ENCODE peak calls at places on chromosomes 1 and 21, in five cellular contexts. D, F, Q, H and J are unnamed samples.

GRCh38 chr1:43565600-43566360 is 35.1 kb downstream of the PTPRF start:
- DNase-seq in H (peak; percentile 73), Q (peak; percentile 69), F (peak; percentile 8), D (peak; percentile 12), J (no peak)

GRCh38 chr1:156387899-156388813 is 19.1 kb downstream of the RHBG start:
- DNase-seq in H (no peak), D (no peak), F (no peak), Q (no peak), J (no peak)

GRCh38 chr1:1089731-1090423 is 15.8 kb upstream of the RNF223 start:
- DNase-seq in Q (no peak), H (no peak), F (no peak), D (no peak), J (no peak)

GRCh38 chr1:172826096-172826741 is 167.3 kb downstream of the FASLG start:
- DNase-seq in D (no peak), H (no peak), F (no peak), Q (peak; percentile 92), J (peak; percentile 49)

GRCh38 chr1:121440993-121441392 is 256.2 kb downstream of the SRGAP2C start:
- DNase-seq in Q (no peak), H (no peak), D (no peak), F (no peak), J (no peak)

GRCh38 chr1:67578397-67579020 is 106.5 kb upstream of the GADD45A start:
- DNase-seq in Q (no peak), D (no peak), F (no peak), H (no peak), J (no peak)

GRCh38 chr1:85296980-85297379 is 20.5 kb upstream of the BCL10 start:
- DNase-seq in F (no peak), H (no peak), Q (no peak), D (no peak), J (no peak)

GRCh38 chr1:169086603-169087455 is 19.7 kb upstream of the ATP1B1 start:
- DNase-seq in H (no peak), D (no peak), F (no peak), Q (peak; percentile 78), J (no peak)

GRCh38 chr1:206933333-206933945 is 11.7 kb upstream of the FCMR start:
- DNase-seq in Q (no peak), H (peak; percentile 42), D (peak; percentile 73), F (no peak), J (peak; percentile 59)

GRCh38 chr1:162972768-162973167 is 96.4 kb upstream of the RGS4 start:
- DNase-seq in D (no peak), H (no peak), Q (peak; percentile 45), F (no peak), J (no peak)

GRCh38 chr1:81517987-81518386 is 282.7 kb upstream of the ADGRL2 start:
- DNase-seq in F (no peak), H (no peak), D (no peak), Q (no peak), J (no peak)

GRCh38 chr21:39852726-39853510 is 14.3 kb upstream of the PCP4 start:
- DNase-seq in Q (no peak), F (no peak), H (no peak), D (no peak), J (no peak)

GRCh38 chr1:46219551-46220520 is 16.7 kb downstream of the LURAP1 start:
- DNase-seq in H (no peak), Q (no peak), D (no peak), F (no peak), J (no peak)

GRCh38 chr21:33116669-33117267 is 46.8 kb downstream of the OLIG1 start:
- DNase-seq in H (no peak), F (no peak), D (peak; percentile 2), Q (no peak), J (peak; percentile 79)

GRCh38 chr1:212556822-212557549 is 51.6 kb upstream of the ATF3 start:
- DNase-seq in Q (no peak), F (no peak), H (no peak), D (no peak), J (no peak)

GRCh38 chr1:145846191-145846590 is 761 bp downstream of the NUDT17 start:
- DNase-seq in D (peak; percentile 24), Q (peak; percentile 50), F (no peak), H (no peak), J (peak; percentile 54)

GRCh38 chr1:231460614-231461013 is 38.5 kb upstream of the EGLN1 start:
- DNase-seq in Q (peak; percentile 18), F (no peak), H (no peak), D (peak; percentile 28), J (peak; percentile 69)

GRCh38 chr1:84291882-84292655 is 9.4 kb upstream of the SAMD13 start:
- DNase-seq in Q (no peak), F (no peak), H (no peak), D (no peak), J (no peak)

GRCh38 chr21:38159355-38159754 is 97.4 kb upstream of the KCNJ15 start:
- DNase-seq in F (peak; percentile 14), H (peak; percentile 45), Q (peak; percentile 92), D (peak; percentile 47), J (peak; percentile 66)

GRCh38 chr1:204128964-204129896 is 22.6 kb downstream of the ETNK2 start:
- DNase-seq in D (peak; percentile 54), F (peak; percentile 31), H (peak; percentile 77), Q (peak; percentile 78), J (peak; percentile 68)

GRCh38 chr21:41839387-41840000 is 39.6 kb downstream of the PRDM15 start:
- DNase-seq in D (no peak), Q (no peak), F (no peak), H (no peak), J (no peak)

GRCh38 chr1:162905759-162906158 is 44.8 kb upstream of the CCDC190 start:
- DNase-seq in D (no peak), F (no peak), Q (peak; percentile 78), H (no peak), J (no peak)

GRCh38 chr1:243391355-243391754 is 135.5 kb downstream of the SDCCAG8 start:
- DNase-seq in F (no peak), H (no peak), D (no peak), Q (no peak), J (no peak)

GRCh38 chr1:50940291-50940690 is 19.8 kb downstream of the FAF1 start:
- DNase-seq in Q (no peak), H (no peak), F (no peak), D (no peak), J (no peak)